ENCODE peak calls at places on chromosomes 7 and 10, in five cellular contexts. T is HCT116, K is SK-N-SH, A is HepG2, Y is GM12878. S is an unnamed sample.

GRCh38 chr7:157576415-157576814 is 239.6 kb downstream of the DNAJB6 start:
- DNase-seq in T (no peak), K (no peak), Y (no peak), A (no peak), S (no peak)

GRCh38 chr7:73615886-73616285 is 8.4 kb downstream of the MLXIPL start:
- DNase-seq in A (no peak), K (no peak), Y (no peak), T (no peak), S (no peak)

GRCh38 chr7:150453186-150453585 is 2.8 kb downstream of the GIMAP8 start:
- DNase-seq in K (no peak), T (no peak), Y (no peak), A (no peak), S (no peak)

GRCh38 chr7:101234636-101235035 is 3.0 kb downstream of the CLDN15 start:
- DNase-seq in T (no peak), K (peak), Y (no peak), A (no peak), S (no peak)

GRCh38 chr7:99034932-99035722 is 108.8 kb downstream of the SMURF1 start:
- DNase-seq in T (no peak), A (no peak), Y (no peak), K (no peak), S (no peak)

GRCh38 chr7:137313196-137313595 is 30.3 kb downstream of the PTN start:
- DNase-seq in Y (no peak), K (no peak), T (no peak), A (no peak), S (no peak)

GRCh38 chr7:151383638-151384351 is 26.0 kb downstream of the WDR86 start:
- DNase-seq in Y (no peak), T (no peak), A (no peak), K (no peak), S (no peak)

GRCh38 chr7:152647009-152647408 is 28.9 kb downstream of the XRCC2 start:
- DNase-seq in K (no peak), Y (no peak), A (no peak), T (no peak), S (no peak)

GRCh38 chr10:133242611-133243356 is 5.1 kb downstream of the VENTX start:
- DNase-seq in A (no peak), K (no peak), Y (no peak), T (no peak), S (no peak)

GRCh38 chr10:103915794-103916193 is 2.2 kb downstream of the STN1 start:
- DNase-seq in K (no peak), T (no peak), A (no peak), Y (no peak), S (no peak)

GRCh38 chr7:44128721-44129582 is 5.6 kb upstream of the POLD2 start:
- DNase-seq in Y (no peak), K (no peak), A (no peak), T (no peak), S (no peak)

GRCh38 chr7:112821345-112821744 is 31.2 kb upstream of the TMEM168 start:
- DNase-seq in Y (no peak), K (no peak), A (no peak), T (no peak), S (no peak)

GRCh38 chr10:132247943-132248342 is 59.8 kb downstream of the STK32C start:
- DNase-seq in K (no peak), Y (no peak), A (no peak), T (no peak), S (no peak)

GRCh38 chr7:155811560-155811894 is 736 bp downstream of the SHH start:
- DNase-seq in K (no peak), T (no peak), Y (no peak), A (no peak), S (no peak)

GRCh38 chr7:30543815-30544525 is 39.3 kb upstream of the GGCT start:
- DNase-seq in Y (no peak), T (no peak), K (no peak), A (no peak), S (no peak)

DNA sequence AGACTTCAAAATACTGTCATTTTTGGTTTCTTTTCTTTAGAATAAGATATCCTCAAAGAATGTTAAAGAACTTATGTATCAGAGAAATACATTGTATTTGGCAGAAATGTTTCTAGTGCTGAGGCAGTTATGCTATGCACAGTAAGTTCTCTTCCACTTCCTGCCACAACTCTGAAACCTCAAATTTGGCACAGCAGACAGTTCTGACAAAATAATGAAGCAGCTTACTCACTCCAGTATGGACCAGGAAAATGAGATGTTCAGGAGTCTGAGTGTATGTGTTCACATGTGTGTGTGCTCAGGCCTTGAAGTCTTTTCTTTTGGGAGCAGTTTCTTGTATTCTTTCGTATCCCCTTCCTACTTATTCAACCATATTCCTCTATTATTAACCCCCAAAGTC is 197.0 kb upstream of the AGK start:
- DNase-seq in T (no peak), A (no peak), Y (no peak), K (no peak), S (no peak)
- TF ChIP-seq YY1 in T (no peak), A (no peak), Y (no peak), K (no peak), S (no peak)

DNA sequence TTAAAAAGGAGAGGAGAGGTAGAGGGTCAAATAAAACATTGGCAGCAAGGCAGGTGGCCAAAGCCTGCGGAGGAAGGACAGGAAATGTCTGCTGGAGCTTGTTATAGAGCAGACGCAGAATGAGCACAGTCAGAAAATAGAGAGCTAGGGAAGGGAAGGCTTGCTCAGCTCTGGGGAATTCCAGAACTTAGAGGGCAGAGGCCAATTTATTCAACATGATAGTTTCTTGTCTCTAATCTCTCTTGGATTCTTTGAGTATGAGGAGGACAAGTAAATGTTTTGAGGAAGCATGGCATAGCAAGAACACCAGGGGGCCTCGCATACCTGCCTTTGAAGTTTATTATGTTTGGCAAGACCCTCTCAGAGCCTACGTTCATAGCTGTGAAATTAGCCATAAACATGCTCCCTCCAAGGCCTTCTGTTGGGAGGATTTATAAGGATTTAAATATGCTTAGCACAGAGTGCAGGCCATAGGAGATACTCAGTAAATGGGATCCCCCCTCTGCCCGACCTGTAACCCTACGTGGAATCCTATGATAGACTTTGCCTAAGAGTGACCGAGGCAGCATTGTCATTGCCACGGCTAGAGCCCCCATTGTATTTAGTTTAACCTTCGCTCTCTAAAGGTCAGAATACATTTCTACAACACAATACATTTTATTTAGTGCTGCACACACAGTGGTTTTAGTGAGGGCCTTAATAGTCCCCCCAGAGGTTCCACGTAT is 293.9 kb downstream of the CCDC3 start:
- DNase-seq in Y (peak), A (peak), K (peak), T (peak), S (peak)
- TF ChIP-seq YY1 in Y (no peak), A (no peak), K (no peak), T (no peak), S (no peak)

GRCh38 chr10:17682236-17682946 is 38.4 kb downstream of the STAM start:
- DNase-seq in K (no peak), T (no peak), Y (no peak), A (no peak), S (no peak)

GRCh38 chr10:17684537-17684936 is 40.6 kb downstream of the STAM start:
- DNase-seq in A (no peak), T (no peak), K (no peak), Y (no peak), S (no peak)

GRCh38 chr10:17683541-17683940 is 39.6 kb downstream of the STAM start:
- DNase-seq in Y (no peak), T (no peak), A (no peak), K (no peak), S (no peak)

GRCh38 chr10:17687117-17687831 is 43.3 kb downstream of the STAM start:
- DNase-seq in Y (no peak), K (no peak), T (no peak), A (no peak), S (no peak)

GRCh38 chr10:17685227-17685840 is 41.4 kb downstream of the STAM start:
- DNase-seq in Y (peak), T (no peak), A (no peak), K (no peak), S (no peak)
- TF ChIP-seq YY1 in Y (no peak), T (no peak), A (no peak), K (no peak), S (no peak)

GRCh38 chr10:114223066-114223465 is 16.0 kb upstream of the VWA2 start:
- DNase-seq in Y (no peak), K (no peak), A (no peak), T (no peak), S (no peak)
- TF ChIP-seq YY1 in Y (no peak), K (no peak), A (no peak), T (no peak), S (no peak)